ENCODE peak calls at places on chromosomes 16 and 17, in five cellular contexts. One of them, this sample, is unnamed.

GRCh38 chr17:78459696-78460095 is 81.2 kb downstream of the PGS1 start:
- DNase-seq in left ventricle myocardium inferior: no peak
- DNase-seq in esophagus muscularis mucosa: no peak
- DNase-seq in colonic mucosa: no peak
- DNase-seq in CD8-positive, alpha-beta T cell: no peak
- DNase-seq in this sample: no peak

GRCh38 chr16:28217326-28217725 is 5.6 kb upstream of the XPO6 start:
- DNase-seq in left ventricle myocardium inferior: no peak
- DNase-seq in esophagus muscularis mucosa: no peak
- DNase-seq in CD8-positive, alpha-beta T cell: no peak
- DNase-seq in colonic mucosa: no peak
- DNase-seq in this sample: no peak

GRCh38 chr17:29143894-29144293 is 36.3 kb downstream of the MYO18A start:
- DNase-seq in colonic mucosa: no peak
- DNase-seq in left ventricle myocardium inferior: no peak
- DNase-seq in esophagus muscularis mucosa: no peak
- DNase-seq in CD8-positive, alpha-beta T cell: no peak
- DNase-seq in this sample: no peak

GRCh38 chr17:30954046-30954805 is 16.6 kb upstream of the RNF135 start:
- DNase-seq in colonic mucosa: no peak
- DNase-seq in CD8-positive, alpha-beta T cell: no peak
- DNase-seq in esophagus muscularis mucosa: no peak
- DNase-seq in left ventricle myocardium inferior: no peak
- DNase-seq in this sample: no peak

GRCh38 chr17:2778489-2778888 is 17.7 kb upstream of the RAP1GAP2 start:
- DNase-seq in CD8-positive, alpha-beta T cell: no peak
- DNase-seq in esophagus muscularis mucosa: no peak
- DNase-seq in left ventricle myocardium inferior: no peak
- DNase-seq in colonic mucosa: no peak
- DNase-seq in this sample: no peak

GRCh38 chr17:68288804-68289203 is 2.1 kb downstream of the SLC16A6 start:
- DNase-seq in CD8-positive, alpha-beta T cell: no peak
- DNase-seq in esophagus muscularis mucosa: no peak
- DNase-seq in colonic mucosa: no peak
- DNase-seq in left ventricle myocardium inferior: no peak
- DNase-seq in this sample: no peak

GRCh38 chr17:48143629-48144028 is 36.1 kb downstream of the SNX11 start:
- DNase-seq in CD8-positive, alpha-beta T cell: no peak
- DNase-seq in esophagus muscularis mucosa: no peak
- DNase-seq in colonic mucosa: no peak
- DNase-seq in left ventricle myocardium inferior: no peak
- DNase-seq in this sample: no peak

GRCh38 chr17:28038802-28039600 is 3.5 kb upstream of the NLK start:
- DNase-seq in colonic mucosa: no peak
- DNase-seq in left ventricle myocardium inferior: no peak
- DNase-seq in CD8-positive, alpha-beta T cell: no peak
- DNase-seq in esophagus muscularis mucosa: no peak
- DNase-seq in this sample: no peak

GRCh38 chr16:55539049-55539448 is 27.4 kb upstream of the CAPNS2 start:
- DNase-seq in CD8-positive, alpha-beta T cell: no peak
- DNase-seq in esophagus muscularis mucosa: no peak
- DNase-seq in left ventricle myocardium inferior: no peak
- DNase-seq in colonic mucosa: no peak
- DNase-seq in this sample: no peak

GRCh38 chr17:19650826-19651225 is 2.3 kb downstream of the ALDH3A2 start:
- DNase-seq in colonic mucosa: no peak
- DNase-seq in left ventricle myocardium inferior: no peak
- DNase-seq in esophagus muscularis mucosa: no peak
- DNase-seq in CD8-positive, alpha-beta T cell: no peak
- DNase-seq in this sample: no peak
- H3K4me3 ChIP-seq in colonic mucosa: no peak overlapping the region
- H3K4me3 ChIP-seq in left ventricle myocardium inferior: peak overlapping the region; percentile 89
- H3K4me3 ChIP-seq in esophagus muscularis mucosa: peak overlapping the region; percentile 91
- H3K4me3 ChIP-seq in CD8-positive, alpha-beta T cell: no peak overlapping the region
- H3K4me3 ChIP-seq in this sample: no peak overlapping the region

DNA sequence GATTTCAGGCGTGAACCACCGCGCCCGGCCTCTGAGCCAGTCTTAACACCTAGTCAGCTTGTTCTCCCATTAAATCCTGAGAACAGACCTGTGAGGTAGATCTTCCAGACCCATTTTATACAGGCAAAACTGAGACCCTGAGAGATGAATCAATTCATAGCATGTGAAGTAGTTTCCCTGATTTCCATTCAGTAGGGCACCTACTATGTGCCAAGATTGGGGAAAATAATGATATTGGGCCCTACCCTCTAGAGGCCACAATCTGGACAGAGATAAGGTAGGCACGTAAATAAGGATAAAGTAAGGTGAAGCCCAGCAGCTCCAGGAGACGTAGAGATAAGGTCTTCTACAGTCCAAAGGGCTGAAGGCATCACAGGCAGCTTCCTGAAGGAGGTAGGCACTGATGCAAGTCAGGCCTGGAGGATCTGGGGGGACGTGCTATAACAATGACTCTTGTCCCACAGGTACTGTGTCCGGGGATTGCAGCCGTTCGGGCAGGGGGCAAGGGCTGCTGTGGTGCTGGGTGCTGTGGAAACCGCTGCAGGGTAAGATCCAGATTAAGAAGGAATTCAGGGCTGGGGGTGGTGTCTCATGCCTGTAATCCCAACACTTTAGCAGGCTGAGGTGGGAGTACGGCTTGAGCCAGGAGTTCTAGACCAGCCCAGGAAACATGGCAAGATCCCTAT is 5.7 kb downstream of the VMO1 start:
- DNase-seq in esophagus muscularis mucosa: no peak
- DNase-seq in CD8-positive, alpha-beta T cell: no peak
- DNase-seq in left ventricle myocardium inferior: no peak
- DNase-seq in colonic mucosa: no peak
- DNase-seq in this sample: no peak
- H3K4me3 ChIP-seq in esophagus muscularis mucosa: no peak overlapping the region
- H3K4me3 ChIP-seq in CD8-positive, alpha-beta T cell: no peak overlapping the region
- H3K4me3 ChIP-seq in left ventricle myocardium inferior: no peak overlapping the region
- H3K4me3 ChIP-seq in colonic mucosa: no peak overlapping the region
- H3K4me3 ChIP-seq in this sample: no peak overlapping the region

DNA sequence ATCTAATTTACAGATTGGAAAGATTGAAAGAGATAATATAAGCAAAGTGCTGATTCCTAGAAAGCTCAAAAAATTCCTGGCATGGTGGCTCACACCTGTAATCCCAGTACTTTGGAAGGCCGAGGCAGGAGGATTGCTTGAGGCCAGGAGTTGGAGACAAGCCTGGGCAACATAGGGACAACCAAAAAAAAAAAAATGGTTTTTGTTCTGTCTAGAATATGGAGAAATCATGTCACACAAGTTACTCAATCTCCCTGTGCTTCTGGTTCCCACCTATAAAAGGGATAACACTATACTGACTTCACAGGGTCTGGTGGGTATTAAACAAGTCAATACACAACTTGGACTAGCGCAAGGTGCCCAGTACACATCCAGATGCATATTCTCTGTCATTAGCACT is 18.4 kb downstream of the ARHGAP17 start:
- DNase-seq in esophagus muscularis mucosa: no peak
- DNase-seq in left ventricle myocardium inferior: no peak
- DNase-seq in CD8-positive, alpha-beta T cell: no peak
- DNase-seq in colonic mucosa: no peak
- DNase-seq in this sample: no peak
- H3K4me3 ChIP-seq in esophagus muscularis mucosa: no peak overlapping the region
- H3K4me3 ChIP-seq in left ventricle myocardium inferior: no peak overlapping the region
- H3K4me3 ChIP-seq in CD8-positive, alpha-beta T cell: no peak overlapping the region
- H3K4me3 ChIP-seq in colonic mucosa: no peak overlapping the region
- H3K4me3 ChIP-seq in this sample: no peak overlapping the region

GRCh38 chr17:15377608-15378007 is 36.2 kb upstream of the TEKT3 start:
- DNase-seq in CD8-positive, alpha-beta T cell: no peak
- DNase-seq in left ventricle myocardium inferior: no peak
- DNase-seq in esophagus muscularis mucosa: no peak
- DNase-seq in colonic mucosa: no peak
- DNase-seq in this sample: no peak

GRCh38 chr17:15378243-15378642 is 36.8 kb upstream of the TEKT3 start:
- DNase-seq in colonic mucosa: no peak
- DNase-seq in esophagus muscularis mucosa: no peak
- DNase-seq in left ventricle myocardium inferior: no peak
- DNase-seq in CD8-positive, alpha-beta T cell: no peak
- DNase-seq in this sample: no peak

GRCh38 chr17:15380447-15380846 is 39.0 kb upstream of the TEKT3 start:
- DNase-seq in colonic mucosa: no peak
- DNase-seq in left ventricle myocardium inferior: no peak
- DNase-seq in esophagus muscularis mucosa: no peak
- DNase-seq in CD8-positive, alpha-beta T cell: no peak
- DNase-seq in this sample: no peak

GRCh38 chr17:15379659-15380058 is 38.3 kb upstream of the TEKT3 start:
- DNase-seq in left ventricle myocardium inferior: no peak
- DNase-seq in colonic mucosa: no peak
- DNase-seq in CD8-positive, alpha-beta T cell: no peak
- DNase-seq in esophagus muscularis mucosa: no peak
- DNase-seq in this sample: no peak

DNA sequence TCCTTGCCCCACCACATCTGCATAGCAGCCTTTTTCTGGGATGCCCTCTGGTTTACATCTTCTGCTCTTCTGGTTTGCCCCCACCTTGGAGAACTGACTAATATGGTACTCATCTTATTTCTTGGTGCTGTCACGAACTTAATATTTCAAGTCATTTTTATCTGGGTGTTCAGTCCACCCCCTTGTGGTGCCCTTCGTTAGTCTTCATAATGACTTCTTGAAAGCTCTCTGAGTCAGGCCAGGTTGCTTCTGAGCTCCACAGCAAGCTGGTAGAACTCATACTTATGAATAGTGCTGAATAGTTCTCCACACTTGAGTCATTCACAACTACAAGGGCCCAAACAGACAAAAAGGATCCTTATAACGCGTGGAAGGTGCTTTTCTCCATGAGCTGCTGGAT is 35.8 kb upstream of the TEKT3 start:
- DNase-seq in left ventricle myocardium inferior: no peak
- DNase-seq in CD8-positive, alpha-beta T cell: no peak
- DNase-seq in colonic mucosa: no peak
- DNase-seq in esophagus muscularis mucosa: no peak
- DNase-seq in this sample: no peak
- H3K4me3 ChIP-seq in left ventricle myocardium inferior: no peak overlapping the region
- H3K4me3 ChIP-seq in CD8-positive, alpha-beta T cell: no peak overlapping the region
- H3K4me3 ChIP-seq in colonic mucosa: no peak overlapping the region
- H3K4me3 ChIP-seq in esophagus muscularis mucosa: no peak overlapping the region
- H3K4me3 ChIP-seq in this sample: no peak overlapping the region

GRCh38 chr17:36899250-36900129 is 37.8 kb upstream of the LHX1 start:
- DNase-seq in esophagus muscularis mucosa: no peak
- DNase-seq in left ventricle myocardium inferior: no peak
- DNase-seq in CD8-positive, alpha-beta T cell: no peak
- DNase-seq in colonic mucosa: no peak
- DNase-seq in this sample: no peak
- H3K4me3 ChIP-seq in esophagus muscularis mucosa: no peak overlapping the region
- H3K4me3 ChIP-seq in left ventricle myocardium inferior: no peak overlapping the region
- H3K4me3 ChIP-seq in CD8-positive, alpha-beta T cell: no peak overlapping the region
- H3K4me3 ChIP-seq in colonic mucosa: no peak overlapping the region
- H3K4me3 ChIP-seq in this sample: no peak overlapping the region

DNA sequence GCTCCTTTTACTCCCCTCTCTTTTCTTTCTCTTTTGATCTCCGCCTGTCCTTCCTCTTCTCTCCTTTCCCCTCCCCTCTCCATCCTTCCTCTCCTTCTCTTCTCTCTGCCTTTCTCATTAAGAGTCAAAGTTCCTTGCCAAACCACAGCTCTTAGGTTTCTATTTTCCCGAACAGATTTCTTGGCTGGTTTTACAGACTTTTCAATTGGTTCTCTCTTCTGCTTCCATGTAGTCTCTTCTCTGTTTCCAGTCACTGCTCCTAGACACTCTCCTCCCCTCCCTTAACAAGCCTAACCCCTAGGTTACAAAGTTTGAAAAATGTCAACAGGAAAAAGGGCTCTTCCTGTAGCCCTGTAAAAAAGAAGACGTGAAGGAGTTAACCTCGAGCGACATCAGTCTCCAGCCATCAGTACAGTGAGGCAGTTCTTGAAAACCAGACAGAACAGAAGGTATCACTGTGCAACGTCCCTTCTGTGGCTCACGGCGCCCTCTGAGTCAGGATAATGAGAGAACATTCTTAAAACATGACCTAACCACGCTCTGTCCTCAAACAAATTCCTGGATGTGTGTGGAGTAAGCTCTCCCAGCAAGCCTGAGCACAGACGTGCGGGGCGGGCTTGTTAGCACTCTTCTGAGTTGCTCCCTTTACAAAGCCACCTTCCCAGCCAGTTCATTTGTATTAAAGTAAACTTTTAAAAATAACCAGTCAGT is 11.6 kb upstream of the MARCHF10 start:
- DNase-seq in esophagus muscularis mucosa: peak; percentile 94
- DNase-seq in left ventricle myocardium inferior: peak; percentile 31
- DNase-seq in CD8-positive, alpha-beta T cell: no peak
- DNase-seq in colonic mucosa: no peak
- DNase-seq in this sample: no peak
- H3K4me3 ChIP-seq in esophagus muscularis mucosa: no peak overlapping the region
- H3K4me3 ChIP-seq in left ventricle myocardium inferior: no peak overlapping the region
- H3K4me3 ChIP-seq in CD8-positive, alpha-beta T cell: no peak overlapping the region
- H3K4me3 ChIP-seq in colonic mucosa: no peak overlapping the region
- H3K4me3 ChIP-seq in this sample: no peak overlapping the region

DNA sequence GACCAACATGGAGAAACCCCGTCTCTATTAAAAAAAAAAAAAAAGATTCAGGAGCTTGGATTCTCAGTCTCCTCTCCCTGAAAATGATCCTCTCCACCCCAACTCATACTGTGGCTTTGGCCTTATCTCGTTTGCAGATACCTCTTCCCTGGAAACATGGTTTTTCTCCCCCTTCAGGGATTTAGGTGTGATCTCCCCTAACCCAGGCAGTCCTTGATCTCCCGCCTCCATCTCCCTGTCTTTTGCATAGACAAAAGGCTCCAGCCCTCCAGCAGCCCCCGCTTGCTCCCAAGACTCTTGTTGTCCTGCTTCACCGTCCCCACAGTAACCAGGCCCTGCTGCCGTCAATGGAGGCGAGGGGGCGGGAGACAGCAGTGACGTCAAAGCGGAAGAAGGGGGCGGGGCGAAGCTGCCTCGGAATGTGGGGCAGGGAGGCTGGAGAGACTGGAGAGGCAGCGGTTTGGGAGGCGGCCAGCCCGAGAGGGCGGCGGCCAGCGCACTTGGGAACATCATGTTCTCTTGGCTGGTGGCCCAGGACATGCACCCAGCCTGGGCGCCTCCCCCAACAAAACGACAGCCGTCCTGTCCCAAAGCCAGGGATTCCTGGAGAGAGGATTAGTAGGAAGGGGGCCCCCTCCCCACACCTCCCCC is 1.9 kb upstream of the PER1 start:
- DNase-seq in CD8-positive, alpha-beta T cell: peak; percentile 81
- DNase-seq in esophagus muscularis mucosa: peak; percentile 100
- DNase-seq in left ventricle myocardium inferior: peak; percentile 100
- DNase-seq in colonic mucosa: peak; percentile 100
- DNase-seq in this sample: peak; percentile 92
- H3K4me3 ChIP-seq in CD8-positive, alpha-beta T cell: peak overlapping the region; percentile 90
- H3K4me3 ChIP-seq in esophagus muscularis mucosa: peak overlapping the region; percentile 72
- H3K4me3 ChIP-seq in left ventricle myocardium inferior: peak overlapping the region; percentile 75
- H3K4me3 ChIP-seq in colonic mucosa: peak overlapping the region; percentile 57
- H3K4me3 ChIP-seq in this sample: peak overlapping the region; percentile 94

DNA sequence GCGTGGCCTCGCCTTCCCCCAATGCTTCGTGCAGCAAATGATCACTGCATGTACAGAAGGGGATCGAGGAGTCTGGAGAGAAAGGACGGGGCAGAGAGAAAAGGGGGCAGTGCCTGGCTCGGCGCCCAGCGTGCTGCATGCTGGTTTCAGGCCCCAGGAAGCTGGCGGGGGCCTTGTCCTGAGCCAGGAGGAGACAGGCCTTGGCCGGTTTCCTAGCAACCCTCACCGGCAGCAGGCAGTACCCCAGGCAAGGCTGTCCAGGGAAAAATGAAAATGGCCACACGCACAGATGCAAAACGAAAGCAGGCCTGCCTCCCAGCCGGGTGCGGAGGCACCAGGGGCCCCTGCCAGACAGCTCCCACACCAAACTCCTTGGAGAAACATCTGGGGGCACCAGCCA is 126.3 kb downstream of the ZFHX3 start:
- DNase-seq in colonic mucosa: no peak
- DNase-seq in esophagus muscularis mucosa: no peak
- DNase-seq in CD8-positive, alpha-beta T cell: no peak
- DNase-seq in left ventricle myocardium inferior: no peak
- DNase-seq in this sample: no peak
- H3K4me3 ChIP-seq in colonic mucosa: no peak overlapping the region
- H3K4me3 ChIP-seq in esophagus muscularis mucosa: peak overlapping the region; percentile 16
- H3K4me3 ChIP-seq in CD8-positive, alpha-beta T cell: no peak overlapping the region
- H3K4me3 ChIP-seq in left ventricle myocardium inferior: no peak overlapping the region
- H3K4me3 ChIP-seq in this sample: no peak overlapping the region

This sample was measured in CD4-positive, CD25-positive, alpha-beta regulatory T cell.